ENCODE peak calls at places on chromosomes 1 and 21, in four cellular contexts. P is endodermal cell; S is CD8-positive, alpha-beta memory T cell; M is left lung. J is an unnamed sample. For H3K4me1, the result is how much of the 10 kb centered on the place peaks cover.

GRCh38 chr1:231929311-231929710 is 302.7 kb downstream of the DISC1 start:
- DNase-seq in M (no peak), P (peak), S (no peak), J (peak)

GRCh38 chr1:192805832-192806323 is 3.0 kb upstream of the RGS2 start:
- DNase-seq in S (peak), M (no peak), P (no peak), J (peak)

GRCh38 chr1:12285496-12286143 is 55.8 kb downstream of the VPS13D start:
- DNase-seq in P (no peak), S (no peak), M (no peak), J (peak)

GRCh38 chr1:214990619-214991018 is 91.9 kb upstream of the KCNK2 start:
- DNase-seq in M (no peak), P (no peak), S (no peak), J (peak)

GRCh38 chr1:16900771-16901170 is 5.0 kb downstream of the RNU1-2 start:
- DNase-seq in S (no peak), P (peak), M (no peak), J (no peak)

GRCh38 chr1:8238141-8239038 is 79.5 kb upstream of the SLC45A1 start:
- DNase-seq in M (no peak), P (no peak), S (no peak), J (peak)

GRCh38 chr1:167491586-167492408 is 26.5 kb downstream of the CD247 start:
- DNase-seq in S (no peak), M (no peak), P (peak), J (no peak)

GRCh38 chr1:84350550-84350949 is 47.7 kb upstream of the DNASE2B start:
- DNase-seq in P (no peak), M (no peak), S (no peak), J (no peak)

GRCh38 chr1:247681288-247681897 is 1.9 kb upstream of the OR13G1 start:
- DNase-seq in S (no peak), P (peak), M (no peak), J (no peak)

GRCh38 chr1:167482184-167482583 is 36.1 kb downstream of the CD247 start:
- DNase-seq in M (no peak), P (no peak), S (no peak), J (no peak)

GRCh38 chr21:32330784-32331311 is 32.2 kb downstream of the MRAP start:
- DNase-seq in P (peak), M (no peak), S (no peak), J (no peak)

GRCh38 chr1:52296345-52296744 is 69.7 kb downstream of the CC2D1B start:
- DNase-seq in P (peak), M (no peak), S (no peak), J (peak)

GRCh38 chr1:217419152-217419551 is 211.7 kb downstream of the GPATCH2 start:
- DNase-seq in M (no peak), P (no peak), S (no peak), J (no peak)

DNA sequence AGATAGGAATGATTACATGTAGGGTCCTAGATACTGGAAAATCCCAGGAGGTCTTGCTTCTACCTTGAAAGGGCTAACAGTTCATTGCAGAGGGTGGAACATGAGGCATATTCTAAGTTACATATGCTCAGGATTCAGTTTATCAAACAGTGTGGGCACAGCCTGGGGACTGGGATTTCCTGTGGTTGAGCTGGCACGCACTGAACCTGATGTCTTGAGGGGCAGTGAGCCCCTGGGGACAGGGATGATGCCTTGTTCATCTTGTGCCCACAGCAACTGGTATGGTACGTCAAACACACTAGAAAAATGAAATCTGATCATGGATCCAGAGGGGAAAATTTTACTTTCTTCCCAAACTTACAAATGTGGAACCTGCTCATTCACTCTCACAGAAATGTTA is 68.1 kb upstream of the COL24A1 start:
- DNase-seq in M (no peak), S (no peak), P (no peak), J (no peak)
- H3K4me1 ChIP-seq in M (under half), S (under half), P (under half), J (under half)

GRCh38 chr1:100538935-100539835 is 1.2 kb downstream of the GPR88 start:
- DNase-seq in M (no peak), P (peak), S (no peak), J (no peak)

GRCh38 chr1:100532645-100533044 is 5.3 kb upstream of the GPR88 start:
- DNase-seq in S (no peak), P (no peak), M (no peak), J (no peak)

GRCh38 chr1:100535264-100535663 is 2.7 kb upstream of the GPR88 start:
- DNase-seq in S (no peak), M (no peak), P (no peak), J (no peak)

GRCh38 chr1:100539836-100540536 is 2.0 kb downstream of the GPR88 start:
- DNase-seq in S (no peak), M (no peak), P (peak), J (peak)

DNA sequence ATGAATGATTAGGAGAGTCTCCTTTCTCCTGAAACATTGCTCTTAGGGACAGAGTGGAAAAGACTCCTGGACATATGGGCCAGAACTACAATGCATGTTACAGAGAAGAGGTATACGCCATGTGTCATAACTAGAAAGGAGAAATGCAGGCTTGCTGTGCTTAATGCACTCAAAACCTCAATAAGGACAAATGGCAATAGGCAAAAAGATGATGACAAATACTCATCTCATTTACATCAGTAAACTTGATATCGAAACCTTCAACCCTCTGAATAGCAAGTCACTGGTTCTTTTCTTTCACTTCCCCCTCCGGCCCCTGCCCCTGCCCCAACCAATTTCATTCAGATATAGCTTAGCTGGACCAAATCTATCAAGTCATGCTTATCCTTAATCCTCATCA is 1.9 kb upstream of the GPR88 start:
- DNase-seq in P (no peak), M (no peak), S (no peak), J (no peak)
- H3K4me1 ChIP-seq in P (under half), M (under half), S (under half), J (under half)

DNA sequence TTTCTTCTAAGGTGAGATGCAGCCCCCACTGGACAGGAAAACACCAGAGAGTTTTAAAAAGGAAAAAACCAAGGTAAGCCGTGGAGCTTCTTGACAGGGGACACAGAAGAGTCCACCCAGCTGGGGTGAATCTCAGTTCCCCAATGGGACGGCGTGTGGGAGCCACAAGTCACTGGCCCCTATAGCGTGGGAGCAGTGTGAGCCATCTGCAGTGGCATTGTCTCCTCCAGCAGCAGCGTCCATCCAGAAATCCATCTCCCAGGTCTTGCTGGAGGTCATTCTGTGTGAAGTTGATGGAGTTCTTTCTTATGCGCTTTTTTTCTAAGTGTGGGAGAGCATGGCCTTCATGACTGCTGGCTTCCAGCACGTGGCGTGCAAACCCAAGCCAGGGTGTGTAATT is 17.9 kb downstream of the PGBD2 start:
- DNase-seq in P (no peak), M (no peak), S (no peak), J (no peak)
- H3K4me1 ChIP-seq in P (under half), M (under half), S (under half), J (under half)

GRCh38 chr1:161018631-161018930 is 2.4 kb downstream of the F11R start:
- DNase-seq in M (no peak), S (no peak), P (peak), J (no peak)
- H3K4me1 ChIP-seq in M (under half), S (under half), P (under half), J (under half)

GRCh38 chr1:72283204-72284083 is 1.1 kb upstream of the NEGR1 start:
- DNase-seq in S (no peak), P (peak), M (peak), J (peak)
- H3K4me1 ChIP-seq in S (under half), P (under half), M (under half), J (under half)

GRCh38 chr1:9448132-9449105 is 90.8 kb upstream of the SLC25A33 start:
- DNase-seq in P (no peak), M (no peak), S (no peak), J (peak)
- H3K4me1 ChIP-seq in P (under half), M (under half), S (under half), J (under half)

DNA sequence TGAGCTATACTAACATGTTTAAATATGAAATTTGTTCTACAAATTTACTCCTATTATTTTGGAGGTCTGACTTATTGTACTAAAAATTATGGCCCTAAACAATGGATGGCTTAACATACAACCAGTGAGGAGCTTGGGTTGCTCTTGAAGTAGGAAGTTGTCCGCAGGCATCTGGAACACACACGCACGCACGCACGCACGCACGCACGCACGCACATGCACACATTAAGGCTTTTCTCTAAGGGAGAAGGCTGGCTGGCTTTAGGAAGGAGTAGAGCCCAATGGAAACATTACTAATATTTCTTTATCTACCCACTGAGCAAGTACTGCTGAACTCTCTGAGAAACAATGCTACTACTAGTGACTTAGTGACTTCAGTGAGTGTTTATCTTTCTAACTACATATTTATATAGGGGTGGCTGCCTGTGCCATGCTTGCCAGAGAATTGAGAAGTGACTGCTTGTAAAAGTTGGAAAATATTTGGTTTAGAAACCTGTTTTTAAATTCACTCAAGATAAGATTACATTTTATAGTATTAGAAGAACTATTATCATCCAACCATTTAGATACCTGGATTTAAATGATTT is 16.2 kb upstream of the ARHGAP29 start:
- DNase-seq in P (no peak), S (no peak), M (no peak), J (no peak)
- H3K4me1 ChIP-seq in P (under half), S (under half), M (under half), J (under half)

GRCh38 chr1:208155243-208155642 is 88.9 kb downstream of the PLXNA2 start:
- DNase-seq in P (no peak), M (no peak), S (no peak), J (no peak)

GRCh38 chr1:208154679-208155078 is 89.5 kb downstream of the PLXNA2 start:
- DNase-seq in S (no peak), P (no peak), M (no peak), J (peak)

GRCh38 chr1:208156310-208156709 is 87.9 kb downstream of the PLXNA2 start:
- DNase-seq in P (no peak), S (no peak), M (no peak), J (no peak)

GRCh38 chr1:208153386-208153785 is 90.8 kb downstream of the PLXNA2 start:
- DNase-seq in S (no peak), M (no peak), P (no peak), J (no peak)

DNA sequence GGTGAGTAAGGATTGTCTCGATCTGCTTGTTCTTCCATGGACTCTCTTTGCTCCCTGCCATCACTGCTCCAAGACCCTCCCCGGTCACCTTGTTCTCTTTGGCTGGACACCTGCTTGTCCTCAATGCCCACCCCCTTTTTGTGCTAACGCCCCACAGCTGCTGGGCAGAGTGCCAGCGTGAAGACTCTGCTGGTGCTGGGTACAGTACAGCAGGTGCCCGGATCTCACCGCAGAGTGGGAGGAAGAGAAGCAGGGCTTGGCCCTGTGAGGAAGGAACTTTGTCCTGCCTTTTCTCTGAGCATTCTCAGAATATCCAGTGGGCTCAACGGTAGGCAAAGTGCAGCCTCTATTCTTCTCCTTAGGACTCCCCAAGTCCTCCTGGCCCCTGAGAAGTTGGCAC is 90.1 kb downstream of the PLXNA2 start:
- DNase-seq in M (no peak), S (no peak), P (no peak), J (no peak)
- H3K4me1 ChIP-seq in M (under half), S (under half), P (under half), J (under half)

DNA sequence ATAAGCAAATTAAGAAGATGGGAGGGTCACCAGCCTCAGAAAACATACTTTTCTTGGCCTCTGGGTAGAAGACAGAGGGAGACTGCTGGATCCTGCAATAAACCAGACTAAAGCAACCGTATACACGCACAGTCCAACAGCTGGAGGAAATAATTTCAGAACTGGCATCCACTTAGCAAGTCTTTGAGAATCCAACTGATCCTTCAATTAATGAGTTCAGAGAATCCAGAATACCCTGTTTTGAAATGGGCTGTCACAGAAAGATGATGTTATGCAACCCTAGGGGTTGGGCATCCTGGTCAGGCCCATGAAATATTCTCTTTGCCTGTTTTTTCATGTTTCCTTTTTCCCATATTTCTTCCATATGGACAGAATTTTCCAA is 134.0 kb upstream of the MAGI3 start:
- DNase-seq in P (no peak), M (no peak), S (no peak), J (no peak)
- H3K4me1 ChIP-seq in P (under half), M (under half), S (under half), J (under half)

DNA sequence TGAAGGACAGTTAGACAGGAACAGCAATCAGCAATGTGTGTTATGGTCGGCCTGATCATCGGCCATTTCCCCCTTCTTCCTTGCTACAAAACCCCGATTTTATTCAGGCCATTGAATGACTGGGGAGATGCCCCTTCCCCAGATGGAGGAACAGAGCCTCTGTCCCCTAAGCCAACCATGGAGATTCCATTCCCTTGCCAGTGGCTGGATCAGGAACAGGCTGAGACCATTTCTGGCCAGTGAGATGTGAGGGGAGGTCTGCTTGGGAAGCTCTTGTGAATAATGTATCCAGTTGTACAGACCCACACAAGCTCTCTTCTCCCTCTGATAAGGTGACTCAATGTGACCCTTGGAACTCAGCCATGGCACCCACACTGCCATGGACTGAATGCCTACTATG is 7.7 kb downstream of the CSRP1 start:
- DNase-seq in P (no peak), S (no peak), M (no peak), J (no peak)
- H3K4me1 ChIP-seq in P (under half), S (under half), M (half or more), J (half or more)